ENCODE peak calls at places on chromosome 15, in four cellular contexts. N is progenitor cell of endocrine pancreas; Y is activated naive CD4-positive, alpha-beta T cell; I is SJSA1. Q is an unnamed sample.

GRCh38 chr15:27260523-27260922 is 289.5 kb downstream of the GABRG3 start:
- DNase-seq in Y (no peak), N (no peak), I (no peak), Q (peak; percentile 88)

GRCh38 chr15:51736646-51737537 is 563 bp downstream of the LYSMD2 start:
- DNase-seq in Y (peak; percentile 60), N (peak; percentile 26), I (peak; percentile 15), Q (peak; percentile 14)

GRCh38 chr15:39823634-39824033 is 41.0 kb upstream of the FSIP1 start:
- DNase-seq in N (no peak), I (no peak), Y (no peak), Q (no peak)

GRCh38 chr15:82177291-82178010 is 85.1 kb downstream of the EFL1 start:
- DNase-seq in I (peak; percentile 74), N (no peak), Y (no peak), Q (no peak)

GRCh38 chr15:88120021-88120420 is 136.5 kb downstream of the NTRK3 start:
- DNase-seq in I (no peak), N (no peak), Y (no peak), Q (no peak)

GRCh38 chr15:35627696-35628095 is 81.7 kb upstream of the DPH6 start:
- DNase-seq in N (no peak), Y (no peak), I (no peak), Q (no peak)

GRCh38 chr15:78662028-78662427 is 21.0 kb upstream of the CHRNB4 start:
- DNase-seq in N (no peak), Y (no peak), I (no peak), Q (no peak)

GRCh38 chr15:68051907-68052306 is 2.2 kb upstream of the PIAS1 start:
- DNase-seq in I (no peak), N (no peak), Y (no peak), Q (no peak)

GRCh38 chr15:87267798-87268197 is 988.7 kb downstream of the NTRK3 start:
- DNase-seq in I (peak; percentile 15), N (no peak), Y (no peak), Q (no peak)

GRCh38 chr15:100891316-100892012 is 11.8 kb downstream of the ALDH1A3 start:
- DNase-seq in Y (no peak), N (no peak), I (no peak), Q (no peak)

GRCh38 chr15:68791431-68792283 is 29.0 kb downstream of the ANP32A start:
- DNase-seq in Y (peak; percentile 10), I (no peak), N (no peak), Q (no peak)

GRCh38 chr15:48955370-48955769 is 8.3 kb downstream of the SHC4 start:
- DNase-seq in I (no peak), Y (no peak), N (no peak), Q (no peak)

GRCh38 chr15:58840048-58840447 is 68.9 kb downstream of the MINDY2 start:
- DNase-seq in Y (no peak), N (no peak), I (no peak), Q (no peak)

GRCh38 chr15:34514251-34514760 is 69.1 kb downstream of the GOLGA8B start:
- DNase-seq in Y (no peak), N (peak; percentile 32), I (peak; percentile 59), Q (no peak)

GRCh38 chr15:86540840-86541467 is 461.3 kb downstream of the AGBL1 start:
- DNase-seq in N (no peak), Y (no peak), I (no peak), Q (no peak)

GRCh38 chr15:51343466-51343865 is 2.0 kb downstream of the GLDN start:
- DNase-seq in I (no peak), N (no peak), Y (no peak), Q (no peak)

GRCh38 chr15:58864602-58865419 is 68.7 kb downstream of the SLTM start:
- DNase-seq in N (no peak), I (no peak), Y (no peak), Q (no peak)

GRCh38 chr15:70426065-70426821 is 328.5 kb upstream of the TLE3 start:
- DNase-seq in N (no peak), Y (no peak), I (peak; percentile 52), Q (no peak)